ENCODE peak calls at places on chromosomes 6 and 20, in ten cellular contexts. Y is fibroblast of the aortic adventitia, O is tibial artery, F is AG09309, W is lower leg skin, H is fibroblast of pulmonary artery, X is GM06990, U is right atrium auricular region, R is LNCaP clone FGC, Z is fibroblast of mammary gland. A is an unnamed sample.

GRCh38 chr20:38156280-38156679 is 8.8 kb downstream of the TGM2 start:
- DNase-seq in W (no peak), O (no peak), Z (no peak), R (no peak), U (no peak), X (no peak), F (no peak), Y (no peak), H (no peak), A (no peak)

GRCh38 chr6:136823128-136823660 is 802 bp downstream of the PEX7 start:
- DNase-seq in Y (no peak), O (no peak), U (no peak), R (no peak), X (no peak), H (no peak), F (no peak), W (no peak), Z (no peak), A (no peak)

GRCh38 chr6:33632603-33633039 is 11.5 kb downstream of the ITPR3 start:
- DNase-seq in R (no peak), H (peak), X (peak), Y (no peak), O (no peak), U (no peak), Z (peak), F (no peak), W (no peak), A (peak)

GRCh38 chr20:23702021-23702420 is 13.2 kb upstream of the CST4 start:
- DNase-seq in R (no peak), Y (peak), Z (no peak), X (no peak), H (peak), O (no peak), U (no peak), F (no peak), W (no peak), A (no peak)

GRCh38 chr6:112979830-112980229 is 632.7 kb downstream of the RFPL4B start:
- DNase-seq in F (peak), X (no peak), Z (peak), U (no peak), Y (peak), O (no peak), W (no peak), H (peak), R (no peak), A (peak)

GRCh38 chr6:54525731-54526130 is 217.5 kb downstream of the TINAG start:
- DNase-seq in Z (peak), R (no peak), X (no peak), H (peak), W (no peak), Y (peak), U (no peak), O (no peak), F (no peak), A (no peak)

GRCh38 chr20:63585616-63586565 is 11.9 kb upstream of the HELZ2 start:
- DNase-seq in H (no peak), F (no peak), X (no peak), Y (no peak), R (no peak), W (no peak), O (no peak), Z (no peak), U (no peak), A (no peak)

GRCh38 chr20:45390931-45391330 is 12.8 kb upstream of the TP53TG5 start:
- DNase-seq in U (no peak), X (no peak), H (no peak), O (no peak), Y (no peak), F (no peak), R (no peak), Z (no peak), W (no peak), A (no peak)

GRCh38 chr20:41734506-41734945 is 116.3 kb upstream of the CHD6 start:
- DNase-seq in X (no peak), W (peak), O (peak), H (peak), Z (peak), Y (peak), U (peak), R (no peak), F (no peak), A (peak)

GRCh38 chr20:16926626-16927025 is 178.5 kb downstream of the OTOR start:
- DNase-seq in U (no peak), F (no peak), W (no peak), H (no peak), R (no peak), Y (no peak), Z (no peak), X (no peak), O (no peak), A (no peak)

GRCh38 chr6:6901205-6901719 is 206.5 kb upstream of the RREB1 start:
- DNase-seq in U (no peak), Z (no peak), W (peak), F (no peak), Y (no peak), H (no peak), X (no peak), R (no peak), O (no peak), A (no peak)

GRCh38 chr6:117677553-117678131 is 2.4 kb downstream of the NUS1 start:
- DNase-seq in R (no peak), X (no peak), H (peak), Y (peak), W (no peak), O (no peak), F (no peak), Z (peak), U (no peak), A (no peak)
- H3K4me3 ChIP-seq in R (no peak), X (peak), H (peak), Y (peak), W (no peak), O (no peak), F (no peak), Z (no peak), U (no peak), A (no peak)

DNA sequence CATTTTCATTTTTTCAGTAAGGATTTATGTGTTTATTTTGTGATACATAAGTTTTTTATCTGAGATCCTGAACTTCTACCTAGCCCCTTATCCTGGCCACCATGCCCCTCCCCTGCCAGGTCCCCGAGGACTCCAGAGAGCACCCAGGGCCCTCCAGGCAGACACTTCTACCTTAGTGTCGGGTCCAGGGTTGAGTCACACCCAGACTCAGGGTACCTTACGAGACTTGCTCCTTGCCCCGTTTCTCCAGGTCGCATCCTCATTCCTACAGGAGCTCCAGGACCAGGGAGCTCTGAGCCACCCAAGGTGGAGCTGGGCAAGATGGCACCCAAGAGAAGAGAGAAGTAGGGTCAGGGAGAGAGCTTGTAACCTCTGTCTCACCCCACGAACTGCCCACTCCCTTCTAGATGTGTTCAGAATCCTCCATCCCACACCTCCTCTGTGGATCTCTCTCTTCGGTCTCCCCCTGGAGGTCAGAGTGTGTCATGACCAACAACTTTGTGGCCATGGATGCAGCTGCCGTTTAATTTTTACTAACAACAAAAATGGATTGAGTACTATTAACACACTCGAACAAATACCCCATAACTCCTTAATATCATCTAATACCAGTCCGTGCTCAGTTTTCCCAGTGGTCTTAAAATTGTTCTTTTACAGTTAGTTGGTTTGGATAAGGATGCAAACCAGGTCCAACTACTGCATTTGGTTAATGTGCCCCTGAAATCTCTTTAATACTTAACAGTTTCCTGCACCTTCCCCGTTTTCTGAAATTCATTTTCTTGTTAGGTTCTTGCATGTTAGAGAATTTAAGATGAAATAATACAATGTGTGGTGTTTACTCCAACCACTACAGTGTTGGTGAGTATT is 130.6 kb upstream of the INSM1 start:
- DNase-seq in U (no peak), R (no peak), H (peak), Y (peak), O (peak), Z (peak), W (no peak), X (no peak), F (no peak), A (peak)
- TF ChIP-seq CTCF in U (peak), R (peak), H (peak), Y (peak), O (peak), Z (peak), W (no peak), X (peak), F (peak), A (peak)

GRCh38 chr6:137824502-137824879 is 42.6 kb upstream of the TNFAIP3 start:
- DNase-seq in W (no peak), X (no peak), O (no peak), H (no peak), U (no peak), F (no peak), Z (no peak), R (no peak), Y (no peak), A (no peak)
- H3K4me3 ChIP-seq in W (no peak), X (no peak), O (no peak), H (no peak), U (no peak), F (no peak), Z (no peak), R (no peak), Y (no peak), A (no peak)

GRCh38 chr6:90175627-90176538 is 120.8 kb downstream of the BACH2 start:
- DNase-seq in U (no peak), W (no peak), Y (no peak), R (no peak), Z (no peak), F (no peak), X (no peak), O (no peak), H (no peak), A (no peak)

GRCh38 chr6:90178294-90178678 is 118.4 kb downstream of the BACH2 start:
- DNase-seq in U (no peak), R (no peak), O (no peak), Y (no peak), W (no peak), X (no peak), F (no peak), H (no peak), Z (no peak), A (no peak)

GRCh38 chr6:90180526-90180925 is 116.1 kb downstream of the BACH2 start:
- DNase-seq in H (no peak), Z (no peak), R (no peak), O (no peak), Y (no peak), W (no peak), U (no peak), X (no peak), F (no peak), A (no peak)

GRCh38 chr6:90177544-90178293 is 118.9 kb downstream of the BACH2 start:
- DNase-seq in U (no peak), Y (no peak), H (no peak), O (no peak), Z (no peak), W (no peak), R (no peak), F (no peak), X (no peak), A (no peak)

GRCh38 chr6:90179190-90180169 is 117.2 kb downstream of the BACH2 start:
- DNase-seq in O (no peak), F (no peak), X (no peak), Z (peak), W (no peak), Y (peak), R (no peak), U (no peak), H (peak), A (no peak)
- TF ChIP-seq CTCF in O (peak), F (peak), X (peak), Z (peak), W (no peak), Y (peak), R (no peak), U (peak), H (peak), A (peak)

GRCh38 chr6:85157266-85157665 is 292.6 kb upstream of the NT5E start:
- DNase-seq in W (no peak), U (no peak), F (peak), Y (no peak), H (no peak), R (no peak), O (no peak), Z (no peak), X (no peak), A (no peak)
- H3K4me3 ChIP-seq in W (no peak), U (no peak), F (no peak), Y (no peak), H (no peak), R (no peak), O (no peak), Z (no peak), X (no peak), A (no peak)

DNA sequence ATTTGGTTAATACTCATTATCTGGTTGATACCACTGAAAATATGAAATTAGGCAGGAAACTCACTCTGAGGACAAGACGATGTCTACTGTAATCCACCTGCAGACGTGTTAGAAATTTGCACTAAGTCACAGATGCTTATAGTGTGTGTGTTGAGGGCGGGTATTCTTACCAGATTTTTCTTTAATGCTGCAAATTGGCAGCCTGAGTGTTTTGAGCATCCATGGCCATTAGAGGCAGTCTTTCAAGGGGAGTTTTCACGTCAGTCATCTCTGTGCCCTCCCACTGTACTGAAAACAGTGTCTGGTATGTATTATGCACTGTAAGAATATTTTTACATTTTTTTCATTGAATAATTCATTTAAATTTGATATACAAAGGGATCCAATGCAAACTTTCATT is 266.5 kb upstream of the QKI start:
- DNase-seq in X (no peak), O (no peak), Y (no peak), W (no peak), R (no peak), U (no peak), Z (no peak), H (peak), F (no peak), A (no peak)
- TF ChIP-seq CTCF in X (peak), O (no peak), Y (no peak), W (no peak), R (peak), U (no peak), Z (no peak), H (peak), F (no peak), A (no peak)

GRCh38 chr6:167092672-167093339 is 30.1 kb upstream of the CCR6 start:
- DNase-seq in O (no peak), R (no peak), X (peak), Z (no peak), H (no peak), U (no peak), Y (no peak), W (no peak), F (no peak), A (no peak)
- H3K4me3 ChIP-seq in O (no peak), R (no peak), X (peak), Z (no peak), H (no peak), U (no peak), Y (no peak), W (no peak), F (no peak), A (no peak)

DNA sequence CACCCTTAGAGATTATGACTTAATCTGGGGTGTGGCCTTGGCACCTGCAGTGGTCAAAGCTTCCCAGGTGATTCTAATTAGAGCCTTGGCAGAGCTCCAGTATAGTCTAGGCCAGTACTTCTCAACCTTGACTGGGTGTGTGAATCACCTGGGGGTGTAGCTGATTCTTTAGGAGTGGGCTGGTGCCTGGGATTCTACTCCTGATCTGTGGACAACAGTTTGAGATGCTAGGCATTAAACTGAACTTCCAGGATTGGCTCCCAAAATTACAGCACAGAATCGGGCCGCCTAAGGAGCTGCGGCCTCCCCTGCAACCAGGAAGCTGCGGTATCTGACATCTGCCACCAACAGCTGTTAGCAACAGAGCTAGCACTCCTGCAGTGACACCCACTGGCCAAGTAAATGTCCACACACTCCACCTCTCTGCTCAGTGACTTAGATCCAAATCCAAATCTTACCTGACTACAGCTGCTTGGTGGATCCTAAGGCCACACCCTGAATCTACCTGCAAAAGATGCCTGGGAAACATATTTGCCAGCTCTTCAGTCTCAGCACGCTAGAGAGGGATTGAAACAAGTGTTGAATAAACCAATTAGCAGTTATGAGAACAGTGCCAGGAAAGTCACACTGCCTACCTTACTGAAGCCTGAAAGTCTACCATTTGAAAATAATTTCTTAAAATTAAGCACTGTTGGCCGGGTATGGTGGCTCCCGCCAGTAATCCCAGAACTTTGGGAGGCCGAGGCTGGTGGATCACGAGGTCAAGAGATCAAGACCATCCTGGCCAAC is 126.7 kb downstream of the UNC5CL start:
- DNase-seq in Y (no peak), Z (peak), H (peak), R (peak), U (no peak), X (no peak), F (no peak), O (no peak), W (no peak), A (peak)
- TF ChIP-seq CTCF in Y (peak), Z (peak), H (peak), R (peak), U (peak), X (peak), F (peak), O (peak), W (no peak), A (peak)

GRCh38 chr6:98764378-98764911 is 69.9 kb upstream of the POU3F2 start:
- DNase-seq in O (no peak), H (peak), X (no peak), U (no peak), F (no peak), Z (no peak), R (no peak), Y (peak), W (no peak), A (no peak)
- H3K4me3 ChIP-seq in O (no peak), H (peak), X (no peak), U (no peak), F (no peak), Z (no peak), R (no peak), Y (peak), W (no peak), A (no peak)

A was measured in body of pancreas.